ENCODE peak calls at places on chromosomes 6 and 20, in six cellular contexts. D, N, W, F, G and A are unnamed samples.

GRCh38 chr20:53656653-53657288 is 63.1 kb upstream of the ZNF217 start:
- DNase-seq in F (no peak), G (no peak), N (no peak), W (no peak), D (peak; percentile 76), A (peak; percentile 62)

GRCh38 chr6:125558907-125559306 is 190.5 kb upstream of the HEY2 start:
- DNase-seq in G (no peak), D (no peak), N (no peak), W (no peak), F (no peak), A (no peak)

GRCh38 chr20:14935285-14935684 is 597.9 kb upstream of the FLRT3 start:
- DNase-seq in N (no peak), W (no peak), G (no peak), D (no peak), F (no peak), A (no peak)

GRCh38 chr20:60249436-60249835 is 291.2 kb downstream of the CDH26 start:
- DNase-seq in G (no peak), D (peak; percentile 98), F (no peak), W (peak; percentile 86), N (no peak), A (peak; percentile 86)

GRCh38 chr6:142749556-142749955 is 195.4 kb downstream of the HIVEP2 start:
- DNase-seq in D (no peak), W (no peak), N (no peak), G (no peak), F (no peak), A (no peak)

GRCh38 chr6:82507112-82507511 is 143.5 kb downstream of the TPBG start:
- DNase-seq in F (no peak), G (no peak), W (no peak), D (no peak), N (no peak), A (no peak)

GRCh38 chr20:49318430-49319203 is 40.8 kb upstream of the ZNFX1 start:
- DNase-seq in F (no peak), N (no peak), W (no peak), D (no peak), G (no peak), A (no peak)

GRCh38 chr6:126720326-126720725 is 380.4 kb downstream of the CENPW start:
- DNase-seq in W (no peak), N (no peak), G (no peak), D (peak; percentile 52), F (no peak), A (no peak)

GRCh38 chr6:14921170-14921569 is 324.7 kb upstream of the JARID2 start:
- DNase-seq in N (no peak), D (peak; percentile 12), W (no peak), G (peak; percentile 68), F (peak; percentile 85), A (no peak)

GRCh38 chr6:108587258-108588059 is 26.7 kb downstream of the FOXO3 start:
- DNase-seq in F (no peak), G (no peak), N (no peak), W (no peak), D (peak; percentile 92), A (no peak)

GRCh38 chr6:84967389-84967788 is 203.0 kb upstream of the TBX18 start:
- DNase-seq in G (no peak), W (no peak), N (peak; percentile 49), F (no peak), D (peak; percentile 15), A (no peak)

GRCh38 chr6:41731561-41732086 is 3.8 kb downstream of the TFEB start:
- DNase-seq in F (peak; percentile 12), W (no peak), G (no peak), N (no peak), D (no peak), A (no peak)

GRCh38 chr6:24721461-24722215 is 2.7 kb upstream of the C6orf62 start:
- DNase-seq in W (no peak), F (no peak), G (peak; percentile 90), D (peak; percentile 86), N (no peak), A (peak; percentile 37)

DNA sequence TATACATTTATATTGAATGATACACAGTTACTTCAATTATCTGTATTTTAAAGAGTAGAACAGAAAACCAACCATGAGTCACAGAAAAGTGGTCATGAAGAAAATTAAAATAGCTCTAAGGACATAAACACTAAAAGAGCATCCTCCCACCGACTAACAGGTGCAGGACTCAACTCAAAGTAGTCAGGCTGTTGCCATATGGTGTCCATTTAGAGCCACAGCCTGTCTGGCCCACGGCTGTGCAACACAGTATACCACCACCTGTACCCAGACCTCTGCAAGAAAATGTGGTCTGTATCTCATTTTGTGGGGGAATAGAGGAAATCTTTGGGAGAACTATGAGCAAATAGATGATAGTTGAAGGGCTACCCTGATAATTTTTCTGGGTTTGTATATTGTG is 449.8 kb upstream of the RNF217 start:
- DNase-seq in W (no peak), N (no peak), F (no peak), G (no peak), D (no peak), A (no peak)
- TF ChIP-seq CTCF in W (no peak), N (no peak), F (no peak), G (no peak), D (no peak), A (no peak)

GRCh38 chr6:123062645-123063044 is 66.6 kb downstream of the CLVS2 start:
- DNase-seq in N (no peak), G (no peak), W (no peak), F (no peak), D (no peak), A (no peak)
- H3K4me3 ChIP-seq in N (no peak overlapping the region), G (no peak overlapping the region), W (no peak overlapping the region), F (no peak overlapping the region), D (no peak overlapping the region), A (no peak overlapping the region)

DNA sequence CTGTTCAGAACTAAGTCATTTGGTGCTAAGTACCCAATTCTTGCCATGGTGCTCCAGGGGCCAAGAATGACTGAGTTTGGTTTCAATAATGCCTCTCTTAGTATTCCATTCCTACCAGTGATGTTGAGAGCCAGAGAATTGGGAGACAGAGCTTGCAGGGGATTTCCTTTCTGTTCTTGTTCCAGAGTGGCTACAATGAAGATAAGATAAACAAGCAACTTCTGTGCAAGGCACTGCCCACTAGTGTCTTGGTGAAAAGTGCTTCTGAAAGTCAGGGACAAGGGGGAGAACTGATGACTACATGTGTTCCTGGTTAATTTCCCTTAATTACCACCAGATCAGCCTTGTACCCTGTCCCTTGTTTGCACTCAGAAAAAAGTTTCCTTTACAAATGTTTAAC is 421.6 kb downstream of the BCKDHB start:
- DNase-seq in F (no peak), W (no peak), N (no peak), G (no peak), D (peak; percentile 25), A (no peak)
- TF ChIP-seq CTCF in F (no peak), W (no peak), N (peak; percentile 9), G (no peak), D (no peak), A (no peak)

GRCh38 chr6:35360349-35361138 is 18.2 kb downstream of the PPARD start:
- DNase-seq in N (peak; percentile 19), W (peak; percentile 71), G (peak; percentile 33), F (peak; percentile 85), D (peak; percentile 36), A (no peak)
- H3K4me3 ChIP-seq in N (no peak overlapping the region), W (no peak overlapping the region), G (no peak overlapping the region), F (no peak overlapping the region), D (no peak overlapping the region), A (no peak overlapping the region)

GRCh38 chr20:21702553-21703467 is 2.7 kb upstream of the PAX1 start:
- DNase-seq in D (peak; percentile 3), F (peak; percentile 77), G (no peak), W (no peak), N (peak; percentile 80), A (no peak)
- TF ChIP-seq CTCF in D (peak; percentile 42), F (peak; percentile 25), G (no peak), W (peak; percentile 59), N (peak; percentile 67), A (peak; percentile 44)

GRCh38 chr6:53735896-53736295 is 58.9 kb upstream of the LRRC1 start:
- DNase-seq in D (no peak), N (no peak), F (no peak), W (no peak), G (no peak), A (no peak)

GRCh38 chr6:53730767-53731166 is 64.0 kb upstream of the LRRC1 start:
- DNase-seq in F (no peak), D (no peak), G (no peak), N (no peak), W (no peak), A (no peak)

GRCh38 chr6:53731906-53732636 is 62.7 kb upstream of the LRRC1 start:
- DNase-seq in W (no peak), F (no peak), G (no peak), N (no peak), D (no peak), A (no peak)

GRCh38 chr6:53737746-53738145 is 57.1 kb upstream of the LRRC1 start:
- DNase-seq in D (no peak), G (no peak), N (no peak), F (no peak), W (no peak), A (no peak)

DNA sequence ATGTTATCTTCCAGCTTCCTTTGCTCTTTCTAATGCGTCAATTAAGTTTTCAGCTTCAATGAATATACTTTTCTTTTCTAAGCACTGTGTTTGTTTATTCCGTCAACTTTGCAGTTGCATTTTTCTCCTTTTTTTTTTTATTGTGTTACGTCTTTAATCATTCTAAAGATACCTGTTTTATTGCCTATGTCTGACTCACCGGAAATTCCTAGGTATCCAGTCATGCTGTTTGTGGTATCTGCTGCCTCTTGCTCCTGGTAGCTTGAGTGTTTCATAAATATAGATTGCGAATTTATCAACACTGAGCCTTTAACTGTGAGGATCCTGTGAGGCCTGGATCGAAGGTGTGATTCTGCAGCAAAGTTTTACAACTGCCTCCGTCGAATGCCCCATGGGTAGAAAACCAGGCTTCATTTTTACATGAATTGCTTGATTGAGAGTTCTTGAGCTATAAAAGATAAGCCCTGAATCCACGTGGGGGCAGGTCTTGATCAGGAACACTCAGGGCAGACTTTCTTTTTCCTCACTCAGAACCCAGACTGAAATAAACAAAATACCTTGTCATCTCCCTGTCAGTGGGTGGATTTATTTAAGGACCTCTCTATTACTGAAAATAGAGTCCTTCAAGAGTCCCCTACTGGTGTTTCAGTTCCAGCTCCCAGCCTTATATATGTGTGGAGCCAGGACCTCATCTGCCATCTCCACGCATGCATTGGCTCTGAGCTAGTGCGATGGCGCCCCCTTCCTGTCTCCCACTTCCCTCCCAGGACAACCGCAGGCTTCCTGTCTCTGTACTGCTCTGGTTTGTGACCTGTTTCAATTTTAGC is 60.1 kb upstream of the LRRC1 start:
- DNase-seq in W (peak; percentile 85), D (peak; percentile 78), G (no peak), F (no peak), N (peak; percentile 43), A (peak; percentile 64)
- H3K4me3 ChIP-seq in W (no peak overlapping the region), D (no peak overlapping the region), G (no peak overlapping the region), F (no peak overlapping the region), N (no peak overlapping the region), A (no peak overlapping the region)

DNA sequence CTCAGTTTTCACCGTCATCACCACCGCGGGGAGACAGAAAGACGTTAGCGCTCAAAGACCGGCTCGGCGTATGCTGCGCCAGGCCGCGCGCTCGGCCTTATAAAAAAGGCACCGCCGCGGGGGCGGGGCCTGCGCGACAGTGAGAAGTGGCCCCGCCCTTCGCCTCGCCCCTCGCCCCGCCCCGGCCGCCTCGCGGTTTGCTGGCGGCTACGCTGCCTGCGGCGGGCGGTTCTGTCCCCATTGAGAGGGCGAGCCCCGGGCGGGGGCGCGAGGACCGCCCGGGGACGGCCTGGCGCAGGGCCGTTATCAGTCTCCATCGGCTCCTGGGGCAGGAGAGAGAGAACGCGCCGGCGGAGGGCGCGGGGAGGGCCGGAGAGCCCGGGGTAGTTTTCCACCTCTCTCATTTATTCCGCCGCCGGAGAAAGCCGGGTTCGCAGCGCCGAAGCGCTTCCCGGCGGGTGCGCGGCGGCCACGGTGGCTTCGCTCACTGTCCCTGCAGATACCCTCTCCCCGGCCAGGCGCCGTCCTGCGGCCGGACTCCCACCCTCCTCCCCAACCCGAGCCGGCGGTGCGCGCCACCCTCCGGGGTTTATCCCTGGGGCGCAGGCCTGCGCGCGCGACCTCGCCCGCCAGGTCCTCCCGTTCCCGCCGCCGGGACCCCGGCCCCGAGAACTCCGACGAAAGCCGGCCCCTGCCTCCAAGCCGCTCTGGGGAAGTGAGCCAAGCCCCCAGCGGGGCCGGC is 122.5 kb upstream of the SLC2A12 start:
- DNase-seq in F (peak; percentile 97), N (peak; percentile 97), G (peak; percentile 89), D (peak; percentile 86), W (peak; percentile 28), A (no peak)
- TF ChIP-seq CTCF in F (peak; percentile 7), N (no peak), G (no peak), D (no peak), W (no peak), A (no peak)